ENCODE peak calls at places on chromosomes 16 and 17, in nine cellular contexts. E is spleen, H is GM12865, D is dorsolateral prefrontal cortex, W is psoas muscle, A is heart right ventricle, M is cardiac fibroblast, L is tibial nerve, U is nephron progenitor cell. O is an unnamed sample.

GRCh38 chr16:73157861-73158260 is 109.9 kb upstream of the ZFHX3 start:
- DNase-seq in E (no peak), H (no peak), D (no peak), W (no peak), A (no peak), M (no peak), L (no peak), U (no peak), O (no peak)

GRCh38 chr17:29237476-29238132 is 9.1 kb upstream of the CRYBA1 start:
- DNase-seq in E (no peak), H (no peak), D (no peak), W (no peak), A (no peak), M (peak), L (no peak), U (no peak), O (no peak)

GRCh38 chr17:17376362-17376761 is 73.2 kb downstream of the NT5M start:
- DNase-seq in E (peak), H (no peak), D (no peak), W (no peak), A (no peak), M (peak), L (no peak), U (no peak), O (no peak)

GRCh38 chr17:82242977-82243647 is 14.3 kb downstream of the SLC16A3 start:
- DNase-seq in E (peak), H (no peak), D (peak), W (peak), A (peak), M (peak), L (peak), U (no peak), O (peak)

GRCh38 chr17:1422907-1423306 is 22.9 kb upstream of the YWHAE start:
- DNase-seq in E (no peak), H (no peak), D (no peak), W (peak), A (peak), M (peak), L (no peak), U (no peak), O (peak)

GRCh38 chr16:24800586-24800985 is 45.2 kb upstream of the SLC5A11 start:
- DNase-seq in E (no peak), H (peak), D (no peak), W (no peak), A (no peak), M (peak), L (no peak), U (no peak), O (no peak)

GRCh38 chr16:8958344-8958808 is 5.3 kb downstream of the USP7 start:
- DNase-seq in E (peak), H (peak), D (no peak), W (peak), A (no peak), M (peak), L (no peak), U (no peak), O (no peak)

GRCh38 chr16:50245417-50246298 is 20.7 kb upstream of the ADCY7 start:
- DNase-seq in E (peak), H (peak), D (peak), W (no peak), A (no peak), M (peak), L (no peak), U (peak), O (no peak)

GRCh38 chr17:62963296-62963695 is 2.7 kb upstream of the TANC2 start:
- DNase-seq in E (no peak), H (no peak), D (no peak), W (no peak), A (no peak), M (peak), L (no peak), U (no peak), O (peak)

GRCh38 chr17:77266891-77267341 is 126.1 kb downstream of the SEC14L1 start:
- DNase-seq in E (no peak), H (no peak), D (no peak), W (no peak), A (no peak), M (no peak), L (no peak), U (no peak), O (no peak)

GRCh38 chr16:35792516-35793285 is 2333.3 kb downstream of the TP53TG3F start:
- DNase-seq in E (no peak), H (no peak), D (no peak), W (no peak), A (no peak), M (no peak), L (no peak), U (no peak), O (no peak)

GRCh38 chr17:1908699-1909309 is 79.0 kb downstream of the RPA1 start:
- DNase-seq in E (no peak), H (peak), D (peak), W (peak), A (peak), M (peak), L (peak), U (peak), O (peak)

GRCh38 chr17:74779948-74780400 is 3.8 kb upstream of the NAT9 start:
- DNase-seq in E (peak), H (peak), D (no peak), W (peak), A (peak), M (no peak), L (no peak), U (no peak), O (no peak)

GRCh38 chr16:15490123-15490711 is 55.8 kb downstream of the BMERB1 start:
- DNase-seq in E (no peak), H (no peak), D (no peak), W (no peak), A (no peak), M (no peak), L (no peak), U (no peak), O (no peak)

GRCh38 chr17:81519284-81520020 is 6.9 kb upstream of the ACTG1 start:
- DNase-seq in E (peak), H (peak), D (no peak), W (peak), A (no peak), M (no peak), L (no peak), U (peak), O (no peak)

GRCh38 chr17:46795379-46795952 is 23.0 kb downstream of the WNT3 start:
- DNase-seq in E (no peak), H (no peak), D (no peak), W (no peak), A (no peak), M (peak), L (no peak), U (no peak), O (no peak)

GRCh38 chr17:5667871-5668270 is 83.6 kb upstream of the NLRP1 start:
- DNase-seq in E (no peak), H (peak), D (no peak), W (no peak), A (no peak), M (no peak), L (no peak), U (no peak), O (no peak)

GRCh38 chr16:79217375-79218011 is 383.0 kb downstream of the MAF start:
- DNase-seq in E (no peak), H (no peak), D (no peak), W (no peak), A (no peak), M (no peak), L (no peak), U (no peak), O (no peak)

GRCh38 chr17:59519132-59519531 is 46.3 kb upstream of the DHX40 start:
- DNase-seq in E (no peak), H (no peak), D (no peak), W (no peak), A (no peak), M (no peak), L (no peak), U (no peak), O (no peak)

GRCh38 chr16:81928975-81929374 is 82.3 kb downstream of the SDR42E1 start:
- DNase-seq in E (no peak), H (no peak), D (no peak), W (no peak), A (no peak), M (no peak), L (no peak), U (no peak), O (no peak)

GRCh38 chr17:33499025-33499424 is 205.9 kb upstream of the ASIC2 start:
- DNase-seq in E (no peak), H (no peak), D (no peak), W (no peak), A (no peak), M (no peak), L (no peak), U (no peak), O (no peak)

GRCh38 chr16:72821551-72821950 is 226.4 kb downstream of the ZFHX3 start:
- DNase-seq in E (no peak), H (no peak), D (no peak), W (no peak), A (no peak), M (no peak), L (no peak), U (no peak), O (no peak)

GRCh38 chr17:43599835-43600234 is 53.7 kb upstream of the ETV4 start:
- DNase-seq in E (no peak), H (no peak), D (no peak), W (no peak), A (no peak), M (peak), L (no peak), U (no peak), O (peak)

GRCh38 chr16:1278456-1278855 is 22.6 kb downstream of the TPSD1 start:
- DNase-seq in E (no peak), H (no peak), D (no peak), W (no peak), A (no peak), M (no peak), L (no peak), U (peak), O (no peak)

GRCh38 chr17:74839955-74840354 is 19.7 kb downstream of the GRIN2C start:
- DNase-seq in E (no peak), H (no peak), D (no peak), W (no peak), A (no peak), M (no peak), L (no peak), U (no peak), O (no peak)

GRCh38 chr16:58421029-58421428 is 28.8 kb downstream of the GINS3 start:
- DNase-seq in E (no peak), H (no peak), D (no peak), W (no peak), A (no peak), M (no peak), L (no peak), U (no peak), O (no peak)

GRCh38 chr17:21131090-21131616 is 4.4 kb downstream of the DHRS7B start:
- DNase-seq in E (no peak), H (no peak), D (no peak), W (no peak), A (no peak), M (no peak), L (no peak), U (no peak), O (no peak)

GRCh38 chr17:21132428-21132827 is 5.7 kb downstream of the DHRS7B start:
- DNase-seq in E (peak), H (peak), D (no peak), W (no peak), A (no peak), M (no peak), L (no peak), U (no peak), O (no peak)

GRCh38 chr17:21126645-21127507 is at the start of gene DHRS7B:
- DNase-seq in E (peak), H (peak), D (peak), W (peak), A (peak), M (peak), L (peak), U (peak), O (peak)

GRCh38 chr17:21127508-21128077 is 829 bp downstream of the DHRS7B start:
- DNase-seq in E (no peak), H (no peak), D (no peak), W (no peak), A (no peak), M (peak), L (no peak), U (no peak), O (no peak)

DNA sequence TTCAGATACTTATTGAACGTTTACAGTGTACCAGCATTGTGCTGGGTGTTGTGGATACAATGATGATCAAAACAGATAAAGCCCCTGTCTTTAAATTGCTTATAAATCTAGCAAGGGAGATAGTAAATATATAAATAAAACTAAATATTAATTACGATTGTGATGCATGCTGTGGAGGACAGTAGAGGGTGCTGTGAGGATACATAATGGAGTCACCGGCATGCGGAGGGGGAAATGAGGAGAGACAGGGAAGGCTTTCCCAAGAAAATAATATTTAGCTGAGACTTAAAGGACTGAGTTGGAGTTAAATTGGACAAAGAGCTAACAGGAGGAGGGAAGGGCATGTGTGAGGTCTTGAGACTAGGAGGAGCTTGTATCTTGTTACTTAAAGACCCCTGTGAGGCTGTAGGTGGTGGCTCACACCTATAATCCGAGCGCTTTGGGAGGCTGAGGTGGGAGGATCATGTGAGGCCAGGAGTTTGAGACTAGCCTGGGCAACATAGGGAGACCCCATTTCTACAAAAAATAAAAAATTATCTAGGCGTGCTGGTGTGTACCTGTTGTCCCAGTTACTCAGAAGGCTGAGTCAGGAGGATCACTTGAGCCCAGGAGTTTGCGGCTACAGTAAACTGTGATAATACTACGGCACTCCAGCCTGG is 2.4 kb downstream of the DHRS7B start:
- DNase-seq in E (no peak), H (no peak), D (no peak), W (no peak), A (peak), M (peak), L (no peak), U (no peak), O (no peak)
- TF ChIP-seq CTCF in E (no peak), H (peak), D (peak), W (peak), A (peak), M (peak), L (peak), U (no peak), O (peak)

GRCh38 chr17:79272666-79273219 is 198.1 kb downstream of the ENGASE start:
- DNase-seq in E (no peak), H (no peak), D (no peak), W (no peak), A (no peak), M (peak), L (no peak), U (no peak), O (no peak)
- TF ChIP-seq CTCF in E (no peak), H (no peak), D (no peak), W (no peak), A (no peak), M (no peak), L (no peak), U (no peak), O (no peak)

DNA sequence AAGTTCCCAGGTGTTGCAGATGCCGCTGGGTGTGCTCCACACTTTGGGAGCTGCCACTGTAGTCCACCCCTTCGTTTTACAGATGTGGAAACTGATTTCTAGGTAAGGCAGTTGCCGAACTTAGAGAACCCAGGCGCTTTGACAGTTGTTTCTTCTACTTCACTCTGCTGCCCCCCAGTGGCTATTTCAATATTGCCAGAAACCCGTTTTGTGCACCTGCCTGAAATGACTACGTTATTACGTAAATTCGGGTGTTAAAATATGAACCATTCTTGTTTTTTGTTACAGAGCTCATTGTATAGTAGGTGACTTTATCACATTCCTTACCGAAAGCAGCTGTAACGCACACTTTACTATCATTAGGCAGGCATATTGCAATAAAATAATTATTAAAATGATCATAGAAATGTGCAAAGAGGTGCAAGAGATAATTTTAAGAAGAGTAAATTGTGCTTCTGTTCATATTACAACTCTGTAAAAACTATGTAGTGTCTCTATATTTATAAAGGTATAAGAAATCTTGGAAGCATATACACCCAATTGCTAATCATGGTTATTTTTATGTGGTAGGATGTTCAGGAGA is 44.9 kb downstream of the OTOA start:
- DNase-seq in E (peak), H (peak), D (peak), W (peak), A (peak), M (peak), L (peak), U (peak), O (peak)
- TF ChIP-seq CTCF in E (peak), H (peak), D (peak), W (peak), A (peak), M (peak), L (peak), U (peak), O (peak)

GRCh38 chr16:2484898-2485508 is 10.1 kb downstream of the TBC1D24 start:
- DNase-seq in E (no peak), H (no peak), D (no peak), W (no peak), A (no peak), M (no peak), L (no peak), U (no peak), O (no peak)
- TF ChIP-seq CTCF in E (no peak), H (no peak), D (no peak), W (no peak), A (no peak), M (no peak), L (no peak), U (no peak), O (no peak)

DNA sequence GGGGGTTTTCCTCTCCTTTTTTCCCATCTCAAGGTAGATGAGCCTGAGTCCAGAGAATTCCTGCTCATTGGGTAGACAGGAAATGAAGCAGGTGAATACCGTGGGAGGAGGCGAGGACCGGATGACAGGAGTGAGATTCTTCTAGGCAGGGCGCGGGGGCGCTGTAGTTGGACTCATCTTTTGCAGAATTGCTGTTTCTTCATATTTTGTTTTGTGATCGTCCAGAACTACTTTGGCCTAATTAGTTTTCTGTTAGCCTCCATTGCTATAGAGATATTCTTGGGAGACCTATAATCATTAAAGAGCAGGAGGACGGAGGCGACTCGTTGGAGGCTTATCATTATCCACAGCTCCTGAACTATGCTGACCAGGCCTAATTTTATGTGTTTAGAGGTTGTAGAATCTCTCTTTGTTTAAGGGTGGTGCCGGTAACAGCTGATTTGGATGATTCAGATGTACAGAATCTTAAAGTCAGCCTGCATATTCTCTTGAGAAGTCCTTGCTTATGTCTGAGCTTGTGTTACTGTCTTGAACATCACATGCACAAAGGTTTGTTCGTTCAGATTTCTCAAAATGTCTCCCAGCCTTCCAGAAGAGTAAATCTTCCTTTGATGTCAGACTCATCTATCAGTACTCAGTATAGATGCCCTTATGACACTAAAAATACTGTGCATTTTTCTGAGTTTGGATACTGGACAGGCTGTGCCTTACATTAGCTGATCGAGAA is 741 bp downstream of the ATP6V0A1 start:
- DNase-seq in E (peak), H (peak), D (peak), W (peak), A (peak), M (peak), L (peak), U (peak), O (no peak)
- TF ChIP-seq CTCF in E (no peak), H (peak), D (peak), W (peak), A (peak), M (peak), L (no peak), U (no peak), O (peak)

GRCh38 chr16:89314858-89315257 is 97.4 kb downstream of the ZNF778 start:
- DNase-seq in E (no peak), H (no peak), D (no peak), W (no peak), A (no peak), M (no peak), L (no peak), U (no peak), O (no peak)
- TF ChIP-seq CTCF in E (no peak), H (no peak), D (no peak), W (no peak), A (no peak), M (no peak), L (no peak), U (no peak), O (no peak)

DNA sequence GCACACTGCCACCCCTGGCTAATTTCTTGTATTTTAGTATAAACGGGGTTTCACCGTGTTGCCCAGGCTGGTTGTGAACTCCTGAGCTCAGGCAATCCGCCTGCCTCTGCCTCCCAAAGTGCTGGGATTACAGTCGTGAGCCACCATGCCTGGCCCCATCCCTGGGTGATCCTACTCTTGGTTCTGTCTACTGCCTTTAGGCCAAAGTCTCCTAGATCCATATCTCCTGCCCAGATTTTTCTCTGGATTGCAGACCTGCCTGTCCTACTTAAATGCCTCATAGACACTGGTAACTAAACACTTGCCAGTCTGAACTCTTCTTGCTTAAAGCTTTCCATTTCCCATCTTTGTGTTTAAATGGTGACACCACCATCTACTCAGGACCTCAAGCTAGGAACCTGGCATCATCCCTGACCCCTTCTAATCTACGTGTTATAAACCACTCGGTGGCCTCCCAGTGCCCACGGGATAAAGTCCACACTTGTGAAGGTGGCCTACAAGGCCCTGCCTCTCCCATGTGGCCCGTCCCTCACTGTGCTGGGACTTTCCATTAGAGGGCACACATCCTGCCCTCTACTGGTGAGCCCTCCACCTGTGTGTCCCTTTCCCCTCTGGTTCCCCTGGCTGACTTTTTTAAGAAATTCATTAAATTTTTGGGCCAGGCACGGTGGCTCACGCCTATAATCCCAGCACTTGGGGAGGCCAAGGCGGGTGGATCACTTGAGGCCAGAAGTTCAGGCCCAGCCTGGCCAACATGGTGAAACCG is 51.1 kb downstream of the USP43 start:
- DNase-seq in E (no peak), H (no peak), D (no peak), W (no peak), A (no peak), M (no peak), L (no peak), U (no peak), O (no peak)
- TF ChIP-seq CTCF in E (no peak), H (peak), D (no peak), W (no peak), A (no peak), M (no peak), L (no peak), U (no peak), O (no peak)

GRCh38 chr16:48203974-48204824 is 39.9 kb upstream of the LONP2 start:
- DNase-seq in E (no peak), H (no peak), D (no peak), W (no peak), A (no peak), M (no peak), L (no peak), U (no peak), O (no peak)
- TF ChIP-seq CTCF in E (no peak), H (no peak), D (no peak), W (no peak), A (no peak), M (no peak), L (no peak), U (no peak), O (no peak)

O was measured in AG09319.